ENCODE peak calls at places on chromosomes 12 and 14, in ten cellular contexts. R is SK-N-SH, F is heart left ventricle, C is IMR-90, Y is prostate gland, B is heart right ventricle, W is cardiac muscle cell, A is AG04450, U is GM23338, E is fibroblast of lung. O is an unnamed sample. For H3K27me3, the result is how much of the 10 kb centered on the place peaks cover.

GRCh38 chr14:42654707-42655106 is 1048.0 kb downstream of the LRFN5 start:
- DNase-seq in R (no peak), F (no peak), C (no peak), Y (no peak), B (no peak), W (no peak), A (no peak), U (peak), E (no peak), O (no peak)

GRCh38 chr12:117986705-117987469 is 18.1 kb upstream of the KSR2 start:
- DNase-seq in R (no peak), F (no peak), C (peak), Y (no peak), B (no peak), W (no peak), A (no peak), U (no peak), E (no peak), O (no peak)

GRCh38 chr14:58755026-58755929 is 117.5 kb downstream of the DACT1 start:
- DNase-seq in R (no peak), F (no peak), C (no peak), Y (peak), B (no peak), W (no peak), A (no peak), U (peak), E (no peak), O (no peak)

GRCh38 chr12:84270470-84271140 is 642.0 kb downstream of the SLC6A15 start:
- DNase-seq in R (no peak), F (no peak), C (no peak), Y (no peak), B (no peak), W (peak), A (no peak), U (peak), E (no peak), O (peak)

GRCh38 chr12:124413915-124414314 is 119.0 kb downstream of the RFLNA start:
- DNase-seq in R (no peak), F (no peak), C (no peak), Y (no peak), B (no peak), W (no peak), A (no peak), U (no peak), E (no peak), O (no peak)

GRCh38 chr14:106556665-106557289 is 1030.4 kb downstream of the TMEM121 start:
- DNase-seq in R (peak), F (no peak), C (no peak), Y (peak), B (peak), W (no peak), A (no peak), U (peak), E (no peak), O (no peak)

GRCh38 chr12:81294325-81295190 is 216.7 kb downstream of the ACSS3 start:
- DNase-seq in R (no peak), F (no peak), C (no peak), Y (no peak), B (no peak), W (no peak), A (no peak), U (no peak), E (no peak), O (no peak)

GRCh38 chr14:103522028-103522581 is 525 bp downstream of the CKB start:
- DNase-seq in R (peak), F (no peak), C (no peak), Y (no peak), B (peak), W (peak), A (no peak), U (peak), E (peak), O (no peak)

GRCh38 chr12:8648598-8649205 is 13.9 kb downstream of the MFAP5 start:
- DNase-seq in R (no peak), F (no peak), C (no peak), Y (no peak), B (no peak), W (no peak), A (no peak), U (no peak), E (no peak), O (no peak)

GRCh38 chr14:100904307-100905019 is 941 bp upstream of the RTL1 start:
- DNase-seq in R (peak), F (no peak), C (no peak), Y (no peak), B (no peak), W (peak), A (no peak), U (peak), E (no peak), O (no peak)

GRCh38 chr12:24227550-24227949 is 278.1 kb upstream of the SOX5 start:
- DNase-seq in R (no peak), F (no peak), C (peak), Y (no peak), B (no peak), W (no peak), A (no peak), U (no peak), E (no peak), O (no peak)

GRCh38 chr12:67141405-67142018 is 127.6 kb upstream of the CAND1 start:
- DNase-seq in R (no peak), F (no peak), C (no peak), Y (no peak), B (no peak), W (no peak), A (no peak), U (peak), E (no peak), O (no peak)

GRCh38 chr14:100525615-100526014 is 61.6 kb downstream of the BEGAIN start:
- DNase-seq in R (no peak), F (no peak), C (no peak), Y (no peak), B (no peak), W (no peak), A (no peak), U (no peak), E (no peak), O (no peak)

GRCh38 chr14:24894583-24895242 is 155.2 kb downstream of the STXBP6 start:
- DNase-seq in R (no peak), F (no peak), C (no peak), Y (no peak), B (no peak), W (no peak), A (no peak), U (no peak), E (no peak), O (no peak)

GRCh38 chr14:77659822-77660221 is 43.4 kb upstream of the SPTLC2 start:
- DNase-seq in R (no peak), F (no peak), C (peak), Y (no peak), B (no peak), W (no peak), A (no peak), U (no peak), E (peak), O (no peak)

GRCh38 chr14:53152627-53152908 is 555 bp downstream of the DDHD1 start:
- DNase-seq in R (no peak), F (no peak), C (no peak), Y (no peak), B (no peak), W (no peak), A (no peak), U (no peak), E (peak), O (no peak)

GRCh38 chr14:96797943-96798349 is 764 bp downstream of the VRK1 start:
- DNase-seq in R (peak), F (no peak), C (no peak), Y (no peak), B (no peak), W (no peak), A (no peak), U (no peak), E (no peak), O (no peak)

GRCh38 chr12:131407221-131408035 is 303.5 kb upstream of the SFSWAP start:
- DNase-seq in R (peak), F (no peak), C (no peak), Y (no peak), B (no peak), W (no peak), A (no peak), U (no peak), E (no peak), O (no peak)

GRCh38 chr14:97155814-97156213 is 358.6 kb downstream of the VRK1 start:
- DNase-seq in R (no peak), F (no peak), C (no peak), Y (no peak), B (no peak), W (no peak), A (no peak), U (no peak), E (no peak), O (no peak)

GRCh38 chr14:75460402-75460801 is 32.6 kb downstream of the JDP2 start:
- DNase-seq in R (no peak), F (no peak), C (no peak), Y (no peak), B (no peak), W (no peak), A (no peak), U (no peak), E (no peak), O (no peak)

GRCh38 chr12:130461868-130462557 is 124.3 kb downstream of the PIWIL1 start:
- DNase-seq in R (no peak), F (no peak), C (no peak), Y (no peak), B (no peak), W (peak), A (no peak), U (no peak), E (no peak), O (no peak)

GRCh38 chr12:69515394-69515793 is 45.2 kb downstream of the FRS2 start:
- DNase-seq in R (no peak), F (no peak), C (peak), Y (no peak), B (no peak), W (peak), A (no peak), U (no peak), E (peak), O (no peak)

GRCh38 chr12:38156497-38157245 is 159.9 kb upstream of the ALG10B start:
- DNase-seq in R (no peak), F (no peak), C (no peak), Y (no peak), B (no peak), W (no peak), A (no peak), U (no peak), E (no peak), O (no peak)

GRCh38 chr14:61678966-61679365 is 16.3 kb upstream of the HIF1A start:
- DNase-seq in R (peak), F (no peak), C (no peak), Y (no peak), B (no peak), W (peak), A (no peak), U (peak), E (no peak), O (peak)

GRCh38 chr12:39935275-39935674 is 170.6 kb downstream of the SLC2A13 start:
- DNase-seq in R (no peak), F (no peak), C (peak), Y (no peak), B (no peak), W (no peak), A (no peak), U (no peak), E (peak), O (no peak)

GRCh38 chr14:95218006-95218405 is 60.7 kb upstream of the DICER1 start:
- DNase-seq in R (no peak), F (no peak), C (no peak), Y (no peak), B (no peak), W (no peak), A (no peak), U (no peak), E (no peak), O (no peak)

GRCh38 chr12:20199780-20200179 is 168.6 kb upstream of the PDE3A start:
- DNase-seq in R (no peak), F (no peak), C (no peak), Y (no peak), B (no peak), W (no peak), A (no peak), U (no peak), E (no peak), O (no peak)

GRCh38 chr12:6278439-6279255 is 31.8 kb upstream of the PLEKHG6 start:
- DNase-seq in R (peak), F (peak), C (peak), Y (peak), B (peak), W (peak), A (no peak), U (peak), E (peak), O (peak)

GRCh38 chr12:122730215-122731014 is at the start of gene HCAR1:
- DNase-seq in R (no peak), F (no peak), C (no peak), Y (no peak), B (no peak), W (no peak), A (no peak), U (no peak), E (peak), O (no peak)
- H3K4me3 ChIP-seq in R (no peak), F (no peak), C (no peak), Y (no peak), B (peak), W (no peak), A (no peak), U (no peak), E (peak), O (no peak)

GRCh38 chr12:111078731-111079130 is 158.4 kb upstream of the MYL2 start:
- DNase-seq in R (no peak), F (no peak), C (no peak), Y (no peak), B (no peak), W (no peak), A (no peak), U (no peak), E (no peak), O (no peak)
- H3K27me3 ChIP-seq in R (under half), F (under half), C (under half), Y (under half), B (under half), W (under half), A (under half), U (under half), E (under half), O (under half)

DNA sequence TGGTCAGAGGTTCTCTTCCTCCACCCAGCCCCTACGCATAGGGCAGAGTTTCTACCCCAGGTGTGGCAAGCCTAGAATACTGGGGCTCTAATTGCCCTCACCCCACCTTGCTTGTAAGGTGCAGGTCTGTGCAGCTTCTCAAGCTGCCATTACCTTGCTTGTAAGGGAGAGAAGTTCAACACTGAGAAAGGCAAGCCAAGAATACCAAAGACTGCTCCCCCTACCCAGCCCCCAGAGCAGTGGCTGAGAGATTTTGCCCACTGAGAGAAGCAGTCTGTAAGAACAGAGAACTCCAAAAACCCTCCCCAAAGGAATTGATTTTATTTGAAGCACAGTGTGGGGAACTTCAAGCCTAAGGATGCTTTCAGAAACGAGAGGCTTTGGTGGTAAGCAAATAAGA is 63.1 kb downstream of the RASSF8 start:
- DNase-seq in R (no peak), F (no peak), C (no peak), Y (no peak), B (no peak), W (no peak), A (no peak), U (no peak), E (no peak), O (no peak)
- H3K4me3 ChIP-seq in R (no peak), F (no peak), C (no peak), Y (no peak), B (no peak), W (no peak), A (no peak), U (no peak), E (no peak), O (no peak)

DNA sequence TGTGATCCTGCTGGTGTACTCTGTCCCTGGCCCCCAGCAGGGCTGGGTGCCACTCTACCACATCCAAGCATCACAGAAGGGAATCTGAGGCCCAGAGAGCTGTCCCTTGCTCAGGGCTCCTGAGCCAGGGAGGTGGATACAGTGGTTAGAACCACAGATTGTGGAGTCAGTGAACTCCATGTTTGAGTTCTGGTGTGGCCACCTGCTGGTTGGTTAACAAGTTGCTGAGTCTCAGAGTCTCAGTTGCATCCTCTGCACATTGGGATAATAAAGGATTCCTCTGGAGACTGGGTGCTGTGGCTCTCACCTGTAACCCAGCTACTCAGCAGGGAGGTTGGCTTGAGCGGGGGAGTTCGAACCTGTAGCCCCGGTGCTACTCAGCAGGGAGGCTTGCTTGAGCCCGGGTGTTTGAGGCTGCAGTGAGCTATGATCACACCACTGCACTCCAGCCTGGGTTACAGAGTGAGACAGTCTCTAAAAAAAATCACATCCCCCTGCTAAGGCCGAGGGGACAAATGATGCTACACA is 39.4 kb downstream of the MVK start:
- DNase-seq in R (no peak), F (no peak), C (peak), Y (no peak), B (no peak), W (no peak), A (no peak), U (peak), E (no peak), O (no peak)
- H3K27me3 ChIP-seq in R (under half), F (under half), C (half or more), Y (under half), B (under half), W (under half), A (half or more), U (under half), E (under half), O (under half)

GRCh38 chr14:65937804-65938316 is 525.3 kb downstream of the FUT8 start:
- DNase-seq in R (no peak), F (no peak), C (no peak), Y (no peak), B (no peak), W (no peak), A (no peak), U (no peak), E (no peak), O (no peak)
- H3K4me3 ChIP-seq in R (no peak), F (no peak), C (no peak), Y (no peak), B (no peak), W (no peak), A (no peak), U (no peak), E (no peak), O (no peak)

GRCh38 chr12:4892418-4892817 is 17.3 kb upstream of the KCNA1 start:
- DNase-seq in R (no peak), F (no peak), C (no peak), Y (no peak), B (no peak), W (no peak), A (no peak), U (no peak), E (no peak), O (no peak)

GRCh38 chr12:4891866-4892265 is 17.8 kb upstream of the KCNA1 start:
- DNase-seq in R (no peak), F (no peak), C (no peak), Y (no peak), B (no peak), W (no peak), A (no peak), U (no peak), E (no peak), O (no peak)

GRCh38 chr12:4899361-4899760 is 10.3 kb upstream of the KCNA1 start:
- DNase-seq in R (no peak), F (no peak), C (no peak), Y (no peak), B (no peak), W (no peak), A (no peak), U (peak), E (no peak), O (no peak)

DNA sequence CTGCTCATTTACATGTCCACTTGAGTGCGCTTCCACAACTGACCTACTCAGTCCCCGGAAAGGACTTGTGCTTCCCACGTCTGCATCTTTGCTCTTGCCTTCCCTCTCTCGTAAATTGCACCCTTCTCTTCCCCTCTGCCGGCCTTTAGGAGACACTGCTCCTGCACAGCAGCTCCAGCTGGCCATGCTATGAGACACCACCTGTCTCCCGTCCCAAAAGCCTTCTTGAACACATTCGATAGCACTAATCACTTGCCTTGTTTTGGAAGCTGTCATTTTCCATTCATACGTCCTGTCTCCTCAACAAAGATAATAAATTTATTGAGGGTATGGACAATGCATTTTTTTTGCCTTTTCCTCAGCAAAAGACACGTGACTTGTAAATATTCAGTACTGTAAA is 15.7 kb upstream of the KCNA1 start:
- DNase-seq in R (no peak), F (no peak), C (no peak), Y (no peak), B (no peak), W (no peak), A (no peak), U (no peak), E (no peak), O (no peak)
- H3K27me3 ChIP-seq in R (half or more), F (under half), C (under half), Y (under half), B (half or more), W (under half), A (under half), U (under half), E (under half), O (under half)

DNA sequence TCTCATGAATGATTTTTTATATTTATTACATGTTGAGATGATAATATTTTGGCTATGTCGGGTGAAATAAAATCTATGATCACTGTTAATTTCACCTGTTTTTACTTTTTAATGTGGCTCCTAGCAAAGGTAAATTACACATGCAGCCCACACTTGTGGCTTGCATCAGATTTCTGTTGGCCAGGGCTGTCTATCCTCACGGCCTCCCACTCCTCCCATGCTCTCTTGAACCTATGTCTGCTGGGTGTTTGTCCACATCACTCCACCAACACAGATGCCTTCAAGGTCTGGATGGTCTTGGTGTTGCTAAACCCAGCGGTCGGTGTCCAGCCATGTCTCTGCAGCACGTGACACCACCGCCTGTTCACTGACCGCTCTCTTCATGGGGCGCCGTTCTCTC is 339.4 kb upstream of the FKBP4 start:
- DNase-seq in R (no peak), F (no peak), C (no peak), Y (no peak), B (no peak), W (no peak), A (no peak), U (no peak), E (no peak), O (no peak)
- H3K4me3 ChIP-seq in R (no peak), F (no peak), C (no peak), Y (no peak), B (no peak), W (no peak), A (no peak), U (no peak), E (no peak), O (no peak)

O was measured in HAP-1.